ENCODE peak calls at places on chromosomes 11 and 22, in eight cellular contexts. V is A549, Q is HepG2, T is IMR-90, I is right lobe of liver, R is body of pancreas, O is breast epithelium, S is HCT116. P is an unnamed sample.

GRCh38 chr22:38973289-38974169 is 8.6 kb upstream of the APOBEC3B start:
- DNase-seq in Q (peak; percentile 42), O (no peak), V (peak; percentile 41), T (peak; percentile 17), R (peak; percentile 62), S (no peak), I (no peak), P (peak; percentile 63)

GRCh38 chr11:75233688-75234295 is 6.8 kb upstream of the TPBGL start:
- DNase-seq in I (no peak), T (peak; percentile 54), O (no peak), R (no peak), Q (peak; percentile 55), S (no peak), V (peak; percentile 46), P (peak; percentile 46)

GRCh38 chr11:115501895-115502589 is 2.2 kb downstream of the CADM1 start:
- DNase-seq in T (peak; percentile 21), Q (peak; percentile 37), I (no peak), V (no peak), R (no peak), O (no peak), S (no peak), P (peak; percentile 28)

GRCh38 chr22:48796295-48797015 is 1031.2 kb downstream of the BRD1 start:
- DNase-seq in Q (no peak), T (no peak), S (no peak), V (no peak), R (no peak), I (no peak), O (no peak), P (no peak)

GRCh38 chr11:12817681-12818332 is 143.6 kb downstream of the TEAD1 start:
- DNase-seq in R (no peak), O (no peak), S (no peak), I (no peak), Q (no peak), V (no peak), T (peak; percentile 49), P (no peak)

GRCh38 chr11:72190581-72191205 is 1.2 kb upstream of the FOLR1 start:
- DNase-seq in T (no peak), R (no peak), O (no peak), I (no peak), S (no peak), Q (no peak), V (no peak), P (peak; percentile 6)

GRCh38 chr22:38069372-38070249 is 12.4 kb downstream of the PICK1 start:
- DNase-seq in O (no peak), R (no peak), T (peak; percentile 29), Q (no peak), I (peak; percentile 38), V (peak; percentile 45), S (no peak), P (peak; percentile 55)

GRCh38 chr11:44748606-44749005 is 21.8 kb downstream of the TSPAN18 start:
- DNase-seq in V (no peak), I (no peak), O (no peak), T (no peak), Q (no peak), R (no peak), S (no peak), P (no peak)

GRCh38 chr11:7436657-7437056 is 48.6 kb upstream of the OLFML1 start:
- DNase-seq in I (no peak), T (no peak), Q (no peak), S (no peak), V (no peak), O (no peak), R (peak; percentile 33), P (no peak)

GRCh38 chr11:126502159-126502558 is 146.7 kb downstream of the ST3GAL4 start:
- DNase-seq in T (no peak), V (no peak), I (no peak), R (no peak), Q (no peak), O (peak; percentile 2), S (no peak), P (no peak)

GRCh38 chr22:49023879-49024774 is 803.5 kb downstream of the BRD1 start:
- DNase-seq in O (peak; percentile 35), S (no peak), Q (no peak), R (no peak), V (no peak), T (no peak), I (no peak), P (no peak)

GRCh38 chr22:50074551-50075042 is 10.6 kb downstream of the MLC1 start:
- DNase-seq in V (no peak), T (no peak), O (no peak), R (peak; percentile 40), Q (no peak), S (no peak), I (no peak), P (no peak)

GRCh38 chr11:73315288-73316020 is 7.4 kb downstream of the ARHGEF17 start:
- DNase-seq in V (no peak), S (no peak), O (no peak), T (no peak), Q (no peak), I (no peak), R (no peak), P (no peak)

GRCh38 chr11:108866781-108867180 is 201.9 kb downstream of the DDX10 start:
- DNase-seq in O (no peak), Q (no peak), I (no peak), R (no peak), V (no peak), S (no peak), T (no peak), P (no peak)

GRCh38 chr22:29511126-29511854 is 31.3 kb downstream of the NEFH start:
- DNase-seq in I (no peak), V (no peak), T (no peak), S (no peak), Q (no peak), O (no peak), R (no peak), P (no peak)

GRCh38 chr22:48205790-48206189 is 1443.3 kb downstream of the TBC1D22A start:
- DNase-seq in O (no peak), R (no peak), I (no peak), S (no peak), T (no peak), V (no peak), Q (no peak), P (peak; percentile 3)

GRCh38 chr22:23767303-23767672 is 484 bp downstream of the CHCHD10 start:
- DNase-seq in Q (no peak), R (no peak), V (no peak), I (no peak), O (no peak), S (no peak), T (no peak), P (no peak)

GRCh38 chr22:50186789-50187523 is 1.2 kb downstream of the TRABD start:
- DNase-seq in I (peak; percentile 38), Q (no peak), V (no peak), T (peak; percentile 25), O (no peak), S (no peak), R (no peak), P (no peak)

DNA sequence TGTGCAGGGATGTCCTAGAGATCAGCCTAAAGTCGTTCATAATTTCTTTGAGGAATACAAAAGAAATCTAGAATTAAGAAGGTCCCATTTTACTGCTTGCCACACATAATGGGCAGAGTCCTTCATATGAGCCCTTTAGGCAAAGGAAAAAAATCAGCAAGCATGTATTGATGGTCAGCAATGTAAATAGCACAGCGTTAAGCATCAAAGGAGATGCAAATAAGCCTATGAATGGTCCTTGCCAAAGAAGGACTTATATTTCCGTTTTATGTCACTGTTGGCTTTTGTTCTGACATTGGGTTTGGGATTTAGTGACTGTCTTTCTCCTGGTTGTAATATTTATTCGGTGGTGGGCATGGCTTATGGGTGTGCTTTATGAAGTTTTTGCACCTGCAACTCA is 69.8 kb downstream of the CD44 start:
- DNase-seq in I (no peak), Q (no peak), O (no peak), V (no peak), R (no peak), S (no peak), T (no peak), P (no peak)
- TF ChIP-seq POLR2A in I (no peak), Q (no peak), O (no peak), V (no peak), R (no peak), S (no peak), T (no peak), P (no peak)

GRCh38 chr11:114083256-114084252 is 24.0 kb downstream of the ZBTB16 start:
- DNase-seq in S (no peak), R (peak; percentile 46), I (no peak), O (no peak), Q (no peak), T (no peak), V (no peak), P (no peak)
- H3K4me1 ChIP-seq in S (no peaks in the 10 kb centered on the region), R (peaks cover 100% of the 10 kb centered on the region), I (peaks cover 13% of the 10 kb centered on the region), O (peaks cover 19% of the 10 kb centered on the region), Q (peaks cover 50% of the 10 kb centered on the region), T (no peaks in the 10 kb centered on the region), V (peaks cover 3% of the 10 kb centered on the region), P (peaks cover 30% of the 10 kb centered on the region)

DNA sequence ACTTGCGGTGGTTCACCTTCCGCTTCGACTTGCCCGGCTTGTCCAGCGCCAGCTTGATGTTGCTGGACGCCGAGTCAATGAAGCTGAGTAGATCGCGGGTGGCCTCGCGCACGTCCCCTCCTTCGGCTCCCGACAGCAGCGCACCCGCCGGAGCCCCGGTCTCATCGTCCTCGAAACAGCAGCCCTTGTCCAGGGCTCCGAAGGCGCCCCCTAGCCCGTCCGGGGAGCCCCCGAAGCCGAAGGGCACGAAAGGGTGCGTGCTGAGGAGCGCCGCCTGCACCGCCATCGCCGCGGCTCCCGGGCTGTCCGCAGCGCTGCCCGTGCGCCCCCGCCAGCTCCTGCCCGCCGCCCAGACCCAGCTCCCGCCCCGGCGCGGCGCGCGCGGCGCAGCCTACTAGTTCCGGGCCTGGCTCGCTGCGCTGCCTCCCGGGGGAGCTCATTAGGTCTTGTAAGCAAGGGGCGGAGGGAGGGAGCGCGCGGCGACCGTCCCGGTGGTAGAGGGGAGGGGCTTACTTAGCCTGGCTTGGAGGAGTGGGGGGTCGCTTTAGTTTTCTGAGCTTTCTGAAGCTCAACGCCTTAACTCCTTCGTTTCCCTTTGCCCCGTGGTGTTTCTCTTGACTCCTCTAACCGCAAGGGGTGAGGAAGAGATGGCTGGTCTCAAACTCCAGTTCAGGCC is at the start of gene FAM181B:
- DNase-seq in Q (no peak), V (peak; percentile 32), R (peak; percentile 68), T (no peak), S (no peak), I (peak; percentile 32), O (no peak), P (peak; percentile 65)
- H3K4me3 ChIP-seq in Q (peak within 1 kb of the TSS; percentile 37), V (peak within 1 kb of the TSS; percentile 52), R (peak within 1 kb of the TSS; percentile 51), T (peak within 1 kb of the TSS; percentile 39), S (no peak within 1 kb of the TSS), I (peak within 1 kb of the TSS; percentile 31), O (peak within 1 kb of the TSS; percentile 50), P (peak within 1 kb of the TSS; percentile 52)

DNA sequence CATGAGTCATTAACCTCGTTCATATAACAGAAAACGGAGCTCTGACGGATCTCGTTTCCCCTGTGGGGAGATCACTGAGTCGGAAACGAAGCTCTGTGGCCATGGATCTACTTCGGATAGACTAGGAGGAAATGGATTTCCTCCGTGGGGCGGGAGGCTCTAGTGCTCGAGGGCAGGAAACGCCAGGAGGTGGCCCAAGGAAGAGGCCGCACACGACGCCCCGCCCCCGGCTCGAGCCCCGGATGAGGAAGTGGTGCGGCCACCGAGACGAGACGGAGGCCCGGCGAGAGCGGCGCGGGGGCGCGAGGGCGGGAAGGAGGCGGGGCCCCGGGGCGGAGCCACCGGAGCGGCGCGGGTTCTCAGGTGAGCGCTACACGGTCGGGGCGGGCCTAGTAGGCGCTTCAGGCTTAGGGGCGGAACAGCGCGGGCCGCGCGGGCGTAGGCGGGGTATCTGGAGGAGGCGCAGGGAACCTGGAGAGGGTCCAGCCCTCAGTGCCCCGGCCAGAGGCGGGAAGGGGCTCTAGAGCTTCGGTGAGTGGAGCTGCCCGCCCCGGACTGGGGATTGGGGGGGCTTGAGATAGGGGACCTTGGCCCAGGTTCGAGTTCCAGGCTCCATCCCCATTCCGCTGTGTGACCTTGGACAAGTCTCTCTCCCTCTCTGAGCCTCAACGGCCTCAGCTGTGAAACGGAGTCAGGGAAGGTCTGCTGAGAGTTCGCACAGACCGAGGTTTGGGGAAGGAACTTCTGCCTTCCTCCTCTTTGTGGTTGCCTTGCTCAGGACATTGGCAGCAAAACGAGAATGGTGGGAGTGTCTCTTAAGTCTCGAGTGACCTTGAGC is at the start of gene DEPDC5:
- DNase-seq in I (peak; percentile 98), S (peak; percentile 85), T (peak; percentile 86), R (peak; percentile 97), O (peak; percentile 95), V (peak; percentile 92), Q (peak; percentile 91), P (peak; percentile 96)
- TF ChIP-seq POLR2A in I (peak; percentile 90), S (peak; percentile 88), T (peak; percentile 80), R (peak; percentile 93), O (peak; percentile 73), V (peak; percentile 45), Q (peak; percentile 87), P (no peak)